ENCODE peak calls at places on chromosome 6, in seven cellular contexts. C is GM18507, T is amniotic stem cell, S is left cardiac atrium, J is NAMALWA, F is RPMI8226, P is fibroblast of lung. Z is an unnamed sample.

GRCh38 chr6:21634582-21634981 is 41.0 kb downstream of the SOX4 start:
- DNase-seq in S (no peak), T (peak), J (no peak), F (no peak), P (peak), C (no peak), Z (no peak)

GRCh38 chr6:102150549-102150948 is 757.0 kb downstream of the GRIK2 start:
- DNase-seq in F (no peak), T (no peak), S (no peak), C (no peak), P (no peak), J (no peak), Z (no peak)

GRCh38 chr6:30556714-30556963 is 350 bp upstream of the GNL1 start:
- DNase-seq in C (peak), J (no peak), T (peak), S (peak), F (peak), P (no peak), Z (peak)

GRCh38 chr6:74070091-74070490 is 374.1 kb downstream of the CD109 start:
- DNase-seq in J (no peak), P (no peak), T (no peak), F (no peak), C (no peak), S (no peak), Z (no peak)

GRCh38 chr6:168823397-168824020 is 382.5 kb downstream of the SMOC2 start:
- DNase-seq in P (no peak), J (no peak), T (no peak), S (no peak), C (no peak), F (no peak), Z (no peak)

GRCh38 chr6:8743146-8743745 is 307.9 kb upstream of the SLC35B3 start:
- DNase-seq in F (peak), J (peak), S (no peak), T (no peak), P (no peak), C (no peak), Z (no peak)

GRCh38 chr6:157194110-157194509 is 129.2 kb downstream of the TMEM242 start:
- DNase-seq in F (no peak), T (no peak), P (no peak), C (no peak), J (no peak), S (no peak), Z (no peak)

GRCh38 chr6:154758125-154758524 is 24.9 kb downstream of the SCAF8 start:
- DNase-seq in S (no peak), P (no peak), T (no peak), C (no peak), F (no peak), J (no peak), Z (no peak)

GRCh38 chr6:149237464-149237863 is 80.0 kb upstream of the TAB2 start:
- DNase-seq in T (no peak), S (no peak), C (no peak), F (no peak), P (no peak), J (no peak), Z (no peak)

GRCh38 chr6:54206510-54206909 is 95.3 kb downstream of the MLIP start:
- DNase-seq in P (no peak), J (no peak), T (no peak), F (no peak), C (no peak), S (no peak), Z (no peak)

GRCh38 chr6:141986457-141986856 is 146.3 kb upstream of the GJE1 start:
- DNase-seq in F (no peak), S (no peak), T (no peak), P (no peak), C (no peak), J (no peak), Z (no peak)

GRCh38 chr6:74735304-74735703 is 470.5 kb downstream of the COL12A1 start:
- DNase-seq in J (no peak), P (peak), F (no peak), S (no peak), T (peak), C (no peak), Z (no peak)

GRCh38 chr6:158818580-158819212 is 472 bp downstream of the EZR start:
- DNase-seq in T (peak), F (peak), S (peak), J (peak), P (peak), C (no peak), Z (peak)

GRCh38 chr6:71393471-71393870 is 104.9 kb downstream of the OGFRL1 start:
- DNase-seq in T (no peak), F (no peak), C (no peak), P (peak), J (no peak), S (no peak), Z (no peak)

GRCh38 chr6:90947184-90948064 is 360.6 kb upstream of the MAP3K7 start:
- DNase-seq in C (no peak), S (no peak), J (no peak), F (no peak), P (no peak), T (no peak), Z (no peak)

GRCh38 chr6:71127374-71127773 is 161.2 kb upstream of the OGFRL1 start:
- DNase-seq in T (no peak), C (no peak), J (no peak), S (no peak), P (no peak), F (no peak), Z (no peak)

GRCh38 chr6:7085911-7086310 is 21.9 kb upstream of the RREB1 start:
- DNase-seq in S (peak), F (peak), T (no peak), P (peak), C (no peak), J (no peak), Z (no peak)

GRCh38 chr6:72855471-72855870 is 233.6 kb downstream of the KCNQ5 start:
- DNase-seq in J (no peak), S (no peak), T (no peak), P (no peak), F (no peak), C (no peak), Z (no peak)

GRCh38 chr6:153312633-153313032 is 181.6 kb upstream of the RGS17 start:
- DNase-seq in T (no peak), S (peak), C (peak), F (peak), J (peak), P (peak), Z (no peak)

GRCh38 chr6:146878564-146879343 is 280.0 kb downstream of the ADGB start:
- DNase-seq in P (peak), T (no peak), S (no peak), J (no peak), F (no peak), C (no peak), Z (no peak)

GRCh38 chr6:150153905-150154492 is 11.2 kb downstream of the PPP1R14C start:
- DNase-seq in C (no peak), F (no peak), S (no peak), P (no peak), T (no peak), J (no peak), Z (no peak)

GRCh38 chr6:163404825-163405265 is 9.7 kb upstream of the QKI start:
- DNase-seq in T (no peak), S (peak), C (no peak), J (no peak), F (no peak), P (peak), Z (no peak)

GRCh38 chr6:127376685-127377084 is 33.3 kb upstream of the ECHDC1 start:
- DNase-seq in C (no peak), S (no peak), P (peak), J (no peak), T (no peak), F (no peak), Z (no peak)

GRCh38 chr6:20706293-20707165 is 172.3 kb downstream of the CDKAL1 start:
- DNase-seq in T (no peak), C (no peak), P (peak), J (no peak), F (no peak), S (no peak), Z (no peak)

GRCh38 chr6:137044366-137045220 is at the start of gene IL20RA:
- DNase-seq in S (peak), F (peak), T (no peak), P (no peak), C (no peak), J (no peak), Z (peak)

GRCh38 chr6:85864453-85865401 is 222.0 kb upstream of the SYNCRIP start:
- DNase-seq in F (no peak), C (no peak), J (no peak), T (no peak), S (no peak), P (peak), Z (no peak)

GRCh38 chr6:148523051-148523450 is 180.4 kb downstream of the SASH1 start:
- DNase-seq in S (no peak), J (no peak), F (no peak), T (peak), P (peak), C (no peak), Z (no peak)

GRCh38 chr6:16450821-16451220 is 212.4 kb downstream of the GMPR start:
- DNase-seq in F (no peak), S (no peak), T (no peak), J (no peak), C (no peak), P (no peak), Z (no peak)

Z was measured in left colon.